ENCODE peak calls at places on chromosomes 16 and 17, in five cellular contexts. One of them, this sample, is unnamed.

GRCh38 chr16:2428051-2428786 is 1.0 kb upstream of the CCNF start:
- DNase-seq in SK-N-SH: peak; percentile 68
- DNase-seq in brain microvascular endothelial cell: no peak
- DNase-seq in fibroblast of lung: peak; percentile 9
- DNase-seq in CD8-positive, alpha-beta memory T cell: no peak
- DNase-seq in this sample: no peak

GRCh38 chr17:50986989-50987660 is 121.0 kb upstream of the TOB1 start:
- DNase-seq in fibroblast of lung: peak; percentile 67
- DNase-seq in brain microvascular endothelial cell: peak; percentile 7
- DNase-seq in SK-N-SH: no peak
- DNase-seq in CD8-positive, alpha-beta memory T cell: no peak
- DNase-seq in this sample: no peak

GRCh38 chr17:5610956-5611355 is 26.6 kb upstream of the NLRP1 start:
- DNase-seq in brain microvascular endothelial cell: no peak
- DNase-seq in SK-N-SH: no peak
- DNase-seq in CD8-positive, alpha-beta memory T cell: no peak
- DNase-seq in fibroblast of lung: no peak
- DNase-seq in this sample: peak; percentile 11

GRCh38 chr17:42484304-42484703 is 25.6 kb downstream of the ATP6V0A1 start:
- DNase-seq in brain microvascular endothelial cell: no peak
- DNase-seq in CD8-positive, alpha-beta memory T cell: peak; percentile 90
- DNase-seq in fibroblast of lung: no peak
- DNase-seq in SK-N-SH: no peak
- DNase-seq in this sample: no peak

GRCh38 chr17:82648761-82649474 is 674 bp upstream of the WDR45B start:
- DNase-seq in CD8-positive, alpha-beta memory T cell: peak; percentile 75
- DNase-seq in fibroblast of lung: no peak
- DNase-seq in brain microvascular endothelial cell: no peak
- DNase-seq in SK-N-SH: peak; percentile 95
- DNase-seq in this sample: peak; percentile 54

GRCh38 chr16:69486724-69487123 is 62.3 kb downstream of the CYB5B start:
- DNase-seq in SK-N-SH: no peak
- DNase-seq in CD8-positive, alpha-beta memory T cell: no peak
- DNase-seq in brain microvascular endothelial cell: no peak
- DNase-seq in fibroblast of lung: no peak
- DNase-seq in this sample: no peak

GRCh38 chr16:55021595-55022475 is 91.2 kb downstream of the IRX5 start:
- DNase-seq in CD8-positive, alpha-beta memory T cell: no peak
- DNase-seq in fibroblast of lung: no peak
- DNase-seq in brain microvascular endothelial cell: peak; percentile 75
- DNase-seq in SK-N-SH: no peak
- DNase-seq in this sample: peak; percentile 79

GRCh38 chr16:82754716-82755513 is 128.1 kb downstream of the CDH13 start:
- DNase-seq in CD8-positive, alpha-beta memory T cell: no peak
- DNase-seq in brain microvascular endothelial cell: no peak
- DNase-seq in fibroblast of lung: no peak
- DNase-seq in SK-N-SH: no peak
- DNase-seq in this sample: no peak

GRCh38 chr16:14301150-14302030 is 230.3 kb downstream of the MRTFB start:
- DNase-seq in fibroblast of lung: no peak
- DNase-seq in SK-N-SH: peak; percentile 58
- DNase-seq in brain microvascular endothelial cell: no peak
- DNase-seq in CD8-positive, alpha-beta memory T cell: no peak
- DNase-seq in this sample: no peak

GRCh38 chr17:78412403-78412802 is 34.0 kb downstream of the PGS1 start:
- DNase-seq in fibroblast of lung: no peak
- DNase-seq in SK-N-SH: peak; percentile 58
- DNase-seq in CD8-positive, alpha-beta memory T cell: no peak
- DNase-seq in brain microvascular endothelial cell: peak; percentile 28
- DNase-seq in this sample: no peak

GRCh38 chr16:81778861-81779539 is at the start of gene PLCG2:
- DNase-seq in brain microvascular endothelial cell: peak; percentile 19
- DNase-seq in CD8-positive, alpha-beta memory T cell: peak; percentile 81
- DNase-seq in fibroblast of lung: peak; percentile 3
- DNase-seq in SK-N-SH: peak; percentile 75
- DNase-seq in this sample: peak; percentile 73

GRCh38 chr17:56593073-56593740 is at the start of gene NOG:
- DNase-seq in SK-N-SH: peak; percentile 86
- DNase-seq in fibroblast of lung: peak; percentile 61
- DNase-seq in brain microvascular endothelial cell: no peak
- DNase-seq in CD8-positive, alpha-beta memory T cell: no peak
- DNase-seq in this sample: peak; percentile 77

GRCh38 chr17:77581480-77581879 is 377.0 kb upstream of the TNRC6C start:
- DNase-seq in brain microvascular endothelial cell: peak; percentile 18
- DNase-seq in CD8-positive, alpha-beta memory T cell: no peak
- DNase-seq in SK-N-SH: no peak
- DNase-seq in fibroblast of lung: peak; percentile 15
- DNase-seq in this sample: peak; percentile 23

GRCh38 chr17:68532826-68533225 is 20.6 kb downstream of the PRKAR1A start:
- DNase-seq in fibroblast of lung: no peak
- DNase-seq in CD8-positive, alpha-beta memory T cell: no peak
- DNase-seq in SK-N-SH: no peak
- DNase-seq in brain microvascular endothelial cell: no peak
- DNase-seq in this sample: no peak

GRCh38 chr16:66720766-66721165 is 24.2 kb upstream of the CMTM4 start:
- DNase-seq in CD8-positive, alpha-beta memory T cell: no peak
- DNase-seq in brain microvascular endothelial cell: no peak
- DNase-seq in SK-N-SH: no peak
- DNase-seq in fibroblast of lung: no peak
- DNase-seq in this sample: no peak

GRCh38 chr17:4594406-4595349 is 10.3 kb downstream of the SMTNL2 start:
- DNase-seq in brain microvascular endothelial cell: no peak
- DNase-seq in SK-N-SH: peak; percentile 68
- DNase-seq in CD8-positive, alpha-beta memory T cell: no peak
- DNase-seq in fibroblast of lung: no peak
- DNase-seq in this sample: no peak

GRCh38 chr17:15453246-15453645 is 14.2 kb downstream of the CDRT4 start:
- DNase-seq in fibroblast of lung: no peak
- DNase-seq in CD8-positive, alpha-beta memory T cell: no peak
- DNase-seq in brain microvascular endothelial cell: no peak
- DNase-seq in SK-N-SH: no peak
- DNase-seq in this sample: no peak

GRCh38 chr17:62187681-62188080 is 122.6 kb upstream of the MED13 start:
- DNase-seq in SK-N-SH: peak; percentile 37
- DNase-seq in brain microvascular endothelial cell: no peak
- DNase-seq in CD8-positive, alpha-beta memory T cell: no peak
- DNase-seq in fibroblast of lung: peak; percentile 59
- DNase-seq in this sample: no peak

GRCh38 chr17:50464736-50465135 is 3.9 kb downstream of the CHAD start:
- DNase-seq in CD8-positive, alpha-beta memory T cell: no peak
- DNase-seq in SK-N-SH: no peak
- DNase-seq in fibroblast of lung: no peak
- DNase-seq in brain microvascular endothelial cell: no peak
- DNase-seq in this sample: no peak

GRCh38 chr17:17205368-17206148 is 575 bp downstream of the PLD6 start:
- DNase-seq in CD8-positive, alpha-beta memory T cell: peak; percentile 71
- DNase-seq in fibroblast of lung: peak; percentile 33
- DNase-seq in SK-N-SH: peak; percentile 80
- DNase-seq in brain microvascular endothelial cell: no peak
- DNase-seq in this sample: peak; percentile 69

GRCh38 chr16:87584271-87584670 is 18.0 kb upstream of the JPH3 start:
- DNase-seq in CD8-positive, alpha-beta memory T cell: no peak
- DNase-seq in brain microvascular endothelial cell: peak; percentile 81
- DNase-seq in fibroblast of lung: peak; percentile 51
- DNase-seq in SK-N-SH: no peak
- DNase-seq in this sample: no peak

GRCh38 chr17:20092973-20093626 is 83.9 kb downstream of the SPECC1 start:
- DNase-seq in SK-N-SH: no peak
- DNase-seq in fibroblast of lung: no peak
- DNase-seq in CD8-positive, alpha-beta memory T cell: no peak
- DNase-seq in brain microvascular endothelial cell: no peak
- DNase-seq in this sample: no peak

GRCh38 chr17:40459646-40460584 is 16.7 kb downstream of the IGFBP4 start:
- DNase-seq in SK-N-SH: peak; percentile 54
- DNase-seq in fibroblast of lung: peak; percentile 42
- DNase-seq in CD8-positive, alpha-beta memory T cell: no peak
- DNase-seq in brain microvascular endothelial cell: no peak
- DNase-seq in this sample: no peak

GRCh38 chr17:60067871-60068270 is 10.8 kb downstream of the HEATR6 start:
- DNase-seq in CD8-positive, alpha-beta memory T cell: no peak
- DNase-seq in fibroblast of lung: no peak
- DNase-seq in SK-N-SH: no peak
- DNase-seq in brain microvascular endothelial cell: no peak
- DNase-seq in this sample: no peak

GRCh38 chr17:29977836-29978235 is 36.4 kb downstream of the EFCAB5 start:
- DNase-seq in SK-N-SH: no peak
- DNase-seq in CD8-positive, alpha-beta memory T cell: no peak
- DNase-seq in brain microvascular endothelial cell: peak; percentile 27
- DNase-seq in fibroblast of lung: peak; percentile 21
- DNase-seq in this sample: no peak

GRCh38 chr16:48311242-48311641 is 63.9 kb upstream of the ABCC11 start:
- DNase-seq in SK-N-SH: no peak
- DNase-seq in CD8-positive, alpha-beta memory T cell: no peak
- DNase-seq in fibroblast of lung: no peak
- DNase-seq in brain microvascular endothelial cell: no peak
- DNase-seq in this sample: no peak

GRCh38 chr17:78284146-78284545 is 52.7 kb downstream of the TMEM235 start:
- DNase-seq in brain microvascular endothelial cell: peak; percentile 24
- DNase-seq in fibroblast of lung: peak; percentile 66
- DNase-seq in SK-N-SH: no peak
- DNase-seq in CD8-positive, alpha-beta memory T cell: no peak
- DNase-seq in this sample: no peak

GRCh38 chr16:48999034-48999433 is 282.6 kb downstream of the CBLN1 start:
- DNase-seq in fibroblast of lung: no peak
- DNase-seq in SK-N-SH: no peak
- DNase-seq in CD8-positive, alpha-beta memory T cell: no peak
- DNase-seq in brain microvascular endothelial cell: no peak
- DNase-seq in this sample: no peak

GRCh38 chr16:80804451-80805383 is at the start of gene CDYL2:
- DNase-seq in SK-N-SH: peak; percentile 78
- DNase-seq in fibroblast of lung: peak; percentile 19
- DNase-seq in brain microvascular endothelial cell: no peak
- DNase-seq in CD8-positive, alpha-beta memory T cell: peak; percentile 65
- DNase-seq in this sample: peak; percentile 11

GRCh38 chr16:77868478-77868877 is 80.1 kb downstream of the VAT1L start:
- DNase-seq in CD8-positive, alpha-beta memory T cell: no peak
- DNase-seq in SK-N-SH: no peak
- DNase-seq in fibroblast of lung: no peak
- DNase-seq in brain microvascular endothelial cell: no peak
- DNase-seq in this sample: no peak

GRCh38 chr17:43546317-43547188 is at the start of gene ETV4:
- DNase-seq in brain microvascular endothelial cell: peak; percentile 95
- DNase-seq in CD8-positive, alpha-beta memory T cell: peak; percentile 88
- DNase-seq in SK-N-SH: peak; percentile 97
- DNase-seq in fibroblast of lung: peak; percentile 90
- DNase-seq in this sample: peak; percentile 94

GRCh38 chr17:72185571-72185970 is 64.8 kb downstream of the SOX9 start:
- DNase-seq in SK-N-SH: no peak
- DNase-seq in fibroblast of lung: no peak
- DNase-seq in CD8-positive, alpha-beta memory T cell: no peak
- DNase-seq in brain microvascular endothelial cell: no peak
- DNase-seq in this sample: no peak

GRCh38 chr17:83136156-83136555 is 56.7 kb downstream of the METRNL start:
- DNase-seq in brain microvascular endothelial cell: no peak
- DNase-seq in SK-N-SH: no peak
- DNase-seq in fibroblast of lung: no peak
- DNase-seq in CD8-positive, alpha-beta memory T cell: no peak
- DNase-seq in this sample: no peak

DNA sequence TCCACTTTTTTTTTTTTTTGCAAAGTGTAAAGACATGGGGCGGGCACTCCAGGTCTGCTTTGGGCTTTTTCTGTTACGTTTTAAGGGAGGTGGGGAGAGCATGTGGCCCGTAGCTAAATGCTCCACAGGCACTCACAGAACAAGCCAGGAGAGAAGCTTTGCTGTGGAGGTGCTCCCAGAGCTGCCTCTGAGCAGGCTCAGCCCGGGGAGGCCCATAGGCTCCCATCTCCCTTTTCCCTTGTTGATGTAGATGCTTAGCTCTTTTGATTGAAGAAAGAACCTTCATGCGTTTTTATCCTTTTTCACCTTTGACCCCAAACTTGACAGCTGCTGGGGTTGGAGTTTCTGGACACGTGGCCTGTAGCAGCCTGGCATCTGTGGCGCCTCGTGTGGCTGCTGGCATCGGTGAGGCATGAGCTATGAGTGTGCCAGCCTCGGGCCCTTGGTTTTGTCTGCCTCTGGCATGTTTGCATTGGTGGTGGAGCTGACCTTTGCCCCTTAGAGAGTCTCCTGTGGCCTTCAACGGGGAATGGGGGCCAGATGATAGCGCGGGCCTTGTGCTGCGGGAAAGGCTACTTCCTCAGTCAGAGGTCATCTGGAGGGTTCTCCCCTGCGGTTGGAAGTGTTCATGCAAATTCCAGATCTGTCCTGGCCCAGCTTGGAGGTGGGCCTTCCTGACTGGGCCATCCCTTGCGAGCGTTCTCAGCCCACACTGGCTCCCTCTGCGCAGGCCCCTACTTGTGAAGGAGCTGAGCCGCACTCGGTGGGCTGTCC is 20.0 kb upstream of the IL17C start:
- DNase-seq in SK-N-SH: no peak
- DNase-seq in brain microvascular endothelial cell: no peak
- DNase-seq in fibroblast of lung: no peak
- DNase-seq in CD8-positive, alpha-beta memory T cell: no peak
- DNase-seq in this sample: no peak
- H3K36me3 ChIP-seq in SK-N-SH: peaks cover 31% of the 10 kb centered on the region
- H3K36me3 ChIP-seq in brain microvascular endothelial cell: peaks cover 18% of the 10 kb centered on the region
- H3K36me3 ChIP-seq in fibroblast of lung: peaks cover 13% of the 10 kb centered on the region
- H3K36me3 ChIP-seq in CD8-positive, alpha-beta memory T cell: peaks cover 25% of the 10 kb centered on the region
- H3K36me3 ChIP-seq in this sample: peaks cover 22% of the 10 kb centered on the region

DNA sequence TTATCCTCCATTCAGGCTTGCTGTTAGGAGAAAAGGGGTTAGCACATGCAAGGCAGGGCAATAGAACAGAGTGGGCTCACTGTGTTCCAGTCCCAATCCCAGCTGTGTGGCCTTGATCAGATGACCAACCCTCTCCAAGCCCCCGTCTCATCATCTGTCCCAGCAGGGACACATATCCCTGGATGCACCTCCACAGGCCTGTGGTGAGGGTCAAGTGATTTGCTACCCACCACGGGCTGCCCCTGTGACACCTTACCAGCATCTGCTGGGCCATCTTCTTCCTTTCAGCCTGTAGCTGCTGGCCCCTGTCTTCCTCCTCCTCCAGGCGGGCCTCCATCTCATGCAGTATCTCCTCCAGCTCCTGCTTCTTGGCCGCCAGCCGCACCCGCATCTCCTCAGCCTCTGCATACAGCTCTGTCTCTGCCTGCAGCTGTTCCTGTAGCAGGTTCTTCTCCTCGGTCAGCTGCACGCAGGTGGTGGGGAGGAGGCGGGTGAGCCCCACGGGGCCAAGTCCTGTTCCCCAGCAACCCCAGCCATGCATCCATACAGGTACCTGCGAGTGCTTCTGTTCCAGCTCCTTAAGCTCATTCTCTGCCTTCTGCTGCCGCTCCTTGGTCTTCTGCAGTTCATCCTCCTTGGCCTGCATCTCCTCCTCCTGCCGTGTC is 91.3 kb downstream of the NDE1 start:
- DNase-seq in brain microvascular endothelial cell: no peak
- DNase-seq in CD8-positive, alpha-beta memory T cell: no peak
- DNase-seq in SK-N-SH: no peak
- DNase-seq in fibroblast of lung: no peak
- DNase-seq in this sample: no peak
- H3K36me3 ChIP-seq in brain microvascular endothelial cell: no peaks in the 10 kb centered on the region
- H3K36me3 ChIP-seq in CD8-positive, alpha-beta memory T cell: no peaks in the 10 kb centered on the region
- H3K36me3 ChIP-seq in SK-N-SH: no peaks in the 10 kb centered on the region
- H3K36me3 ChIP-seq in fibroblast of lung: no peaks in the 10 kb centered on the region
- H3K36me3 ChIP-seq in this sample: no peaks in the 10 kb centered on the region

GRCh38 chr16:30509081-30509480 is 17.3 kb downstream of the ZNF768 start:
- DNase-seq in brain microvascular endothelial cell: no peak
- DNase-seq in SK-N-SH: no peak
- DNase-seq in CD8-positive, alpha-beta memory T cell: no peak
- DNase-seq in fibroblast of lung: no peak
- DNase-seq in this sample: no peak
- H3K36me3 ChIP-seq in brain microvascular endothelial cell: no peaks in the 10 kb centered on the region
- H3K36me3 ChIP-seq in SK-N-SH: no peaks in the 10 kb centered on the region
- H3K36me3 ChIP-seq in CD8-positive, alpha-beta memory T cell: peaks cover 73% of the 10 kb centered on the region
- H3K36me3 ChIP-seq in fibroblast of lung: no peaks in the 10 kb centered on the region
- H3K36me3 ChIP-seq in this sample: no peaks in the 10 kb centered on the region

GRCh38 chr16:67868290-67868689 is 4.6 kb upstream of the EDC4 start:
- DNase-seq in brain microvascular endothelial cell: no peak
- DNase-seq in CD8-positive, alpha-beta memory T cell: no peak
- DNase-seq in fibroblast of lung: no peak
- DNase-seq in SK-N-SH: no peak
- DNase-seq in this sample: no peak
- H3K36me3 ChIP-seq in brain microvascular endothelial cell: peaks cover 70% of the 10 kb centered on the region
- H3K36me3 ChIP-seq in CD8-positive, alpha-beta memory T cell: peaks cover 6% of the 10 kb centered on the region
- H3K36me3 ChIP-seq in fibroblast of lung: peaks cover 18% of the 10 kb centered on the region
- H3K36me3 ChIP-seq in SK-N-SH: peaks cover 54% of the 10 kb centered on the region
- H3K36me3 ChIP-seq in this sample: peaks cover 47% of the 10 kb centered on the region